ENCODE peak calls at places on chromosomes 13 and 19, in eight cellular contexts. D is substantia nigra; B is stimulated activated CD8-positive, alpha-beta memory T cell treated with anti-CD3 and anti-CD28 coated beads, Interleukin-7, amount 100 ng/mL, for 1 hour; N is NCI-H1105 treated with DMSO at 0.1 percent for 48 hours; U is progenitor cell of endocrine pancreas; A is amygdala; H is fibroblast of the aortic adventitia; Q is EH. L is an unnamed sample.

GRCh38 chr19:6273701-6274601 is 5.8 kb downstream of the MLLT1 start:
- DNase-seq in U (no peak), H (peak), Q (peak), A (peak), B (no peak), D (peak), N (no peak), L (peak)

GRCh38 chr13:21218351-21219043 is 42.0 kb downstream of the MRPL57 start:
- DNase-seq in B (no peak), D (no peak), Q (no peak), H (no peak), N (no peak), A (no peak), U (no peak), L (no peak)

GRCh38 chr13:62611343-62611742 is 1195.7 kb upstream of the PCDH20 start:
- DNase-seq in D (no peak), Q (no peak), A (no peak), U (no peak), H (no peak), N (no peak), B (no peak), L (no peak)

GRCh38 chr19:13060964-13061927 is 41.4 kb downstream of the LYL1 start:
- DNase-seq in Q (peak), B (peak), A (peak), H (peak), D (peak), U (peak), N (peak), L (peak)

GRCh38 chr19:35347171-35347929 is at the start of gene FFAR1:
- DNase-seq in H (no peak), U (no peak), B (no peak), Q (no peak), A (no peak), D (peak), N (no peak), L (no peak)

GRCh38 chr13:114101831-114102520 is 30.4 kb downstream of the RASA3 start:
- DNase-seq in Q (no peak), U (no peak), N (no peak), A (no peak), H (no peak), D (no peak), B (no peak), L (no peak)

GRCh38 chr19:49106648-49107135 is 7.5 kb upstream of the LIN7B start:
- DNase-seq in D (no peak), U (peak), A (peak), H (peak), N (peak), Q (peak), B (peak), L (peak)

GRCh38 chr13:33554919-33555791 is 262.8 kb upstream of the RFC3 start:
- DNase-seq in A (no peak), B (no peak), H (peak), D (no peak), U (no peak), Q (peak), N (no peak), L (no peak)

GRCh38 chr19:42113641-42114348 is 18.5 kb downstream of the POU2F2 start:
- DNase-seq in B (no peak), Q (peak), U (no peak), A (no peak), D (no peak), N (peak), H (peak), L (no peak)

GRCh38 chr19:10749435-10750384 is 31.8 kb downstream of the DNM2 start:
- DNase-seq in A (no peak), H (no peak), B (no peak), Q (no peak), U (no peak), N (no peak), D (no peak), L (no peak)

GRCh38 chr13:55602784-55603183 is 1537.9 kb upstream of the PRR20A start:
- DNase-seq in N (no peak), A (no peak), Q (no peak), D (no peak), H (no peak), B (no peak), U (no peak), L (no peak)

GRCh38 chr13:30341815-30342570 is 34.6 kb upstream of the KATNAL1 start:
- DNase-seq in U (no peak), D (peak), N (peak), A (peak), H (peak), Q (peak), B (no peak), L (peak)

GRCh38 chr13:85497652-85498051 is 301.6 kb downstream of the SLITRK6 start:
- DNase-seq in N (no peak), B (no peak), U (no peak), Q (peak), A (no peak), D (no peak), H (peak), L (no peak)

GRCh38 chr13:24307211-24308067 is 1.9 kb upstream of the C1QTNF9 start:
- DNase-seq in Q (no peak), U (no peak), N (no peak), D (no peak), H (no peak), A (no peak), B (no peak), L (no peak)

GRCh38 chr13:48178126-48178525 is 54.9 kb upstream of the ITM2B start:
- DNase-seq in D (no peak), B (no peak), U (no peak), A (no peak), Q (no peak), N (no peak), H (peak), L (no peak)